ENCODE peak calls at places on chromosomes 7 and 10, in six cellular contexts. N is OCI-LY7, C is body of pancreas, I is left lung, W is ascending aorta, K is astrocyte. X is an unnamed sample.

GRCh38 chr7:40000734-40001315 is 50.8 kb downstream of the CDK13 start:
- DNase-seq in N (no peak), C (no peak), I (no peak), W (no peak), K (peak; percentile 14), X (no peak)

GRCh38 chr10:23373156-23373555 is 28.6 kb upstream of the C10orf67 start:
- DNase-seq in N (no peak), C (no peak), I (no peak), W (no peak), K (no peak), X (no peak)

GRCh38 chr10:96376483-96376882 is 17.7 kb upstream of the OPALIN start:
- DNase-seq in N (no peak), C (no peak), I (no peak), W (no peak), K (no peak), X (no peak)

GRCh38 chr10:122114156-122114747 is 125.3 kb downstream of the TACC2 start:
- DNase-seq in N (no peak), C (peak; percentile 22), I (no peak), W (no peak), K (no peak), X (no peak)

GRCh38 chr7:20776942-20777341 is 9.7 kb downstream of the SP8 start:
- DNase-seq in N (no peak), C (no peak), I (no peak), W (no peak), K (no peak), X (no peak)

GRCh38 chr7:69199661-69200060 is 398.6 kb upstream of the AUTS2 start:
- DNase-seq in N (peak; percentile 28), C (no peak), I (no peak), W (no peak), K (no peak), X (no peak)

GRCh38 chr7:45292481-45292880 is 134.9 kb downstream of the RAMP3 start:
- DNase-seq in N (no peak), C (no peak), I (no peak), W (no peak), K (peak; percentile 4), X (no peak)

GRCh38 chr10:50946991-50947781 is 61.8 kb upstream of the A1CF start:
- DNase-seq in N (no peak), C (no peak), I (no peak), W (no peak), K (peak; percentile 25), X (no peak)

GRCh38 chr7:46352335-46352954 is 431.4 kb upstream of the IGFBP3 start:
- DNase-seq in N (peak; percentile 25), C (peak; percentile 47), I (no peak), W (no peak), K (peak; percentile 40), X (peak; percentile 54)

GRCh38 chr10:79434816-79435215 is 10.6 kb downstream of the ZCCHC24 start:
- DNase-seq in N (no peak), C (no peak), I (no peak), W (no peak), K (peak; percentile 80), X (no peak)

GRCh38 chr10:7818295-7819125 is at the start of gene TAF3:
- DNase-seq in N (peak; percentile 96), C (peak; percentile 92), I (peak; percentile 99), W (peak; percentile 54), K (peak; percentile 66), X (peak; percentile 94)

GRCh38 chr7:111407258-111407657 is 155.0 kb downstream of the IMMP2L start:
- DNase-seq in N (no peak), C (no peak), I (no peak), W (no peak), K (no peak), X (no peak)

GRCh38 chr10:100791254-100792058 is 46.1 kb downstream of the PAX2 start:
- DNase-seq in N (no peak), C (no peak), I (no peak), W (no peak), K (no peak), X (no peak)

GRCh38 chr7:68748934-68749695 is 849.2 kb upstream of the AUTS2 start:
- DNase-seq in N (no peak), C (no peak), I (no peak), W (no peak), K (no peak), X (no peak)

GRCh38 chr7:139799586-139799985 is 21.8 kb upstream of the HIPK2 start:
- DNase-seq in N (no peak), C (no peak), I (no peak), W (no peak), K (no peak), X (no peak)

GRCh38 chr10:93844979-93845626 is 48.7 kb upstream of the SLC35G1 start:
- DNase-seq in N (no peak), C (no peak), I (peak; percentile 63), W (no peak), K (no peak), X (no peak)

GRCh38 chr10:121313119-121313858 is 285.0 kb downstream of the FGFR2 start:
- DNase-seq in N (no peak), C (no peak), I (no peak), W (no peak), K (no peak), X (no peak)

GRCh38 chr7:466465-467191 is 53.0 kb downstream of the PDGFA start:
- DNase-seq in N (no peak), C (no peak), I (no peak), W (no peak), K (no peak), X (no peak)

GRCh38 chr10:34687434-34688205 is 127.5 kb downstream of the PARD3 start:
- DNase-seq in N (no peak), C (no peak), I (no peak), W (no peak), K (no peak), X (no peak)

GRCh38 chr10:62133618-62134017 is 135.0 kb downstream of the RTKN2 start:
- DNase-seq in N (no peak), C (no peak), I (no peak), W (no peak), K (no peak), X (no peak)

GRCh38 chr10:48638158-48638557 is 33.3 kb upstream of the ARHGAP22 start:
- DNase-seq in N (no peak), C (no peak), I (no peak), W (no peak), K (no peak), X (no peak)

GRCh38 chr10:6348091-6348862 is 145.5 kb downstream of the PFKFB3 start:
- DNase-seq in N (peak; percentile 98), C (no peak), I (peak; percentile 88), W (peak; percentile 35), K (peak; percentile 59), X (no peak)

GRCh38 chr7:45359781-45360180 is 202.2 kb downstream of the RAMP3 start:
- DNase-seq in N (no peak), C (no peak), I (no peak), W (no peak), K (no peak), X (no peak)

GRCh38 chr10:113764598-113764997 is 13.1 kb downstream of the PLEKHS1 start:
- DNase-seq in N (no peak), C (no peak), I (no peak), W (no peak), K (no peak), X (no peak)

GRCh38 chr10:51892965-51893658 is 193.7 kb upstream of the CSTF2T start:
- DNase-seq in N (peak; percentile 6), C (no peak), I (no peak), W (no peak), K (no peak), X (no peak)

GRCh38 chr7:80346704-80347103 is 165.2 kb downstream of the GNAT3 start:
- DNase-seq in N (no peak), C (no peak), I (no peak), W (no peak), K (peak; percentile 87), X (no peak)

GRCh38 chr10:10804998-10805737 is 212.5 kb upstream of the CELF2 start:
- DNase-seq in N (no peak), C (no peak), I (peak; percentile 24), W (no peak), K (peak; percentile 91), X (no peak)

GRCh38 chr7:42315096-42315495 is 78.1 kb upstream of the GLI3 start:
- DNase-seq in N (no peak), C (no peak), I (no peak), W (no peak), K (no peak), X (no peak)

GRCh38 chr10:105243381-105243780 is 602.3 kb downstream of the SORCS3 start:
- DNase-seq in N (no peak), C (no peak), I (no peak), W (no peak), K (no peak), X (no peak)

GRCh38 chr10:105241254-105241653 is 600.2 kb downstream of the SORCS3 start:
- DNase-seq in N (no peak), C (no peak), I (no peak), W (no peak), K (no peak), X (no peak)

GRCh38 chr10:105239311-105240215 is 598.5 kb downstream of the SORCS3 start:
- DNase-seq in N (no peak), C (peak; percentile 59), I (no peak), W (no peak), K (no peak), X (no peak)

GRCh38 chr10:105247831-105248499 is 606.9 kb downstream of the SORCS3 start:
- DNase-seq in N (no peak), C (no peak), I (no peak), W (no peak), K (no peak), X (no peak)

GRCh38 chr10:105243825-105244224 is 602.7 kb downstream of the SORCS3 start:
- DNase-seq in N (no peak), C (no peak), I (no peak), W (no peak), K (no peak), X (no peak)
- TF ChIP-seq CTCF in N (no peak), C (no peak), I (no peak), W (no peak), K (no peak), X (no peak)

GRCh38 chr10:395665-396064 is 260.4 kb downstream of the ZMYND11 start:
- DNase-seq in N (no peak), C (no peak), I (no peak), W (no peak), K (no peak), X (no peak)
- H3K27ac ChIP-seq in N (no peak overlapping the region), C (no peak overlapping the region), I (no peak overlapping the region), W (no peak overlapping the region), K (no peak overlapping the region), X (no peak overlapping the region)

GRCh38 chr10:129971381-129972144 is 7.5 kb upstream of the EBF3 start:
- DNase-seq in N (no peak), C (peak; percentile 58), I (peak; percentile 87), W (no peak), K (no peak), X (no peak)
- TF ChIP-seq CTCF in N (peak; percentile 36), C (no peak), I (peak; percentile 38), W (peak; percentile 40), K (no peak), X (peak; percentile 49)

DNA sequence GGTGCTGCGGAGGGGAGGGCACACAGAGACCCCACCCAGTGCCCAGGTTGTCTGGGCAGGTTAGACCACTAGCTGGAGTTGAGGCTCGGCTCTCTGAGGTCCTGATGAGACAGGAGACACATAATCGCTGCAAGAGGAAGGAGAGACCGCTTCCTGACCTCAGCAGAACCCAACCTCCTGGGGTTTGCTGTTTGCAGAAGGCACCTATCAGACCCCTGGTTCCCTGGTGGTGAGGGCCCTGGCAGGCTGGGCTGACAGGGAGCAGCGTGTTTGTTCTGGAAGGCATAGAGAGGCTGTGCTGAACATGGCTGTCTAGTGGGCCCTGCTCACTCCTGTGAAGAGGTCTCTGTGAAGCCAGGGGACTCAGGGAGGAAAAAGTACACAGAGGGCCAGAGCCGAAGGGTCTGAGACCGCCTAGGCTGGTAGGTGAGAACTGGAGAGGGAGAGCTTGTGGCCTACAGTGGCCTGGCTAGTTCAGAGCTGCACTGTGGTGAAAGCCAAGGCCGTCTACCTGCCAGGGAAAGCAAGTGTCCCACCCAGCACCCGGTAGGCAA is 39.4 kb upstream of the NPFFR1 start:
- DNase-seq in N (peak; percentile 64), C (no peak), I (no peak), W (no peak), K (no peak), X (no peak)
- H3K27ac ChIP-seq in N (peak overlapping the region; percentile 75), C (no peak overlapping the region), I (no peak overlapping the region), W (no peak overlapping the region), K (no peak overlapping the region), X (peak overlapping the region; percentile 50)

X was measured in right lobe of liver.